ENCODE peak calls at places on chromosomes 11 and 22, in six cellular contexts. J is body of pancreas, X is PC-9, M is right cardiac atrium, B is neuronal stem cell, R is K562. N is an unnamed sample.

GRCh38 chr11:4982678-4983077 is 12.0 kb upstream of the OR51L1 start:
- DNase-seq in J (no peak), X (no peak), M (no peak), B (no peak), R (no peak), N (no peak)

GRCh38 chr11:128604723-128605122 is 17.4 kb upstream of the ETS1 start:
- DNase-seq in J (no peak), X (no peak), M (no peak), B (no peak), R (no peak), N (no peak)

GRCh38 chr11:61609000-61609969 is 28.4 kb upstream of the SYT7 start:
- DNase-seq in J (no peak), X (no peak), M (no peak), B (no peak), R (no peak), N (no peak)

GRCh38 chr11:70802185-70802584 is 403.9 kb downstream of the CTTN start:
- DNase-seq in J (no peak), X (no peak), M (no peak), B (no peak), R (no peak), N (no peak)

GRCh38 chr22:29254283-29254653 is 13.5 kb downstream of the RHBDD3 start:
- DNase-seq in J (no peak), X (no peak), M (no peak), B (no peak), R (no peak), N (no peak)

GRCh38 chr22:32707971-32708370 is 93.5 kb upstream of the TIMP3 start:
- DNase-seq in J (no peak), X (no peak), M (no peak), B (no peak), R (no peak), N (no peak)

GRCh38 chr22:36287881-36288515 is 35.1 kb downstream of the APOL1 start:
- DNase-seq in J (no peak), X (no peak), M (peak; percentile 49), B (no peak), R (no peak), N (no peak)

GRCh38 chr11:17036666-17037658 is 22.7 kb upstream of the PLEKHA7 start:
- DNase-seq in J (peak; percentile 78), X (no peak), M (no peak), B (no peak), R (no peak), N (no peak)

GRCh38 chr11:96309001-96309642 is 33.9 kb downstream of the MAML2 start:
- DNase-seq in J (no peak), X (no peak), M (no peak), B (no peak), R (no peak), N (no peak)

GRCh38 chr11:8342821-8343681 is 79.4 kb upstream of the LMO1 start:
- DNase-seq in J (no peak), X (peak; percentile 68), M (no peak), B (no peak), R (no peak), N (no peak)

GRCh38 chr11:120871924-120872323 is 152.0 kb upstream of the TBCEL start:
- DNase-seq in J (no peak), X (no peak), M (no peak), B (no peak), R (no peak), N (no peak)

GRCh38 chr11:71527576-71528210 is 626 bp downstream of the KRTAP5-7 start:
- DNase-seq in J (no peak), X (no peak), M (no peak), B (no peak), R (no peak), N (no peak)

GRCh38 chr11:69640260-69640994 is 529 bp upstream of the CCND1 start:
- DNase-seq in J (no peak), X (no peak), M (peak; percentile 82), B (no peak), R (no peak), N (no peak)

GRCh38 chr11:66282468-66283455 is 4.8 kb downstream of the CNIH2 start:
- DNase-seq in J (peak; percentile 100), X (peak; percentile 97), M (peak; percentile 100), B (peak; percentile 97), R (peak; percentile 96), N (peak; percentile 98)

GRCh38 chr11:65498042-65498726 is 661 bp upstream of the MALAT1 start:
- DNase-seq in J (peak; percentile 71), X (no peak), M (peak; percentile 75), B (no peak), R (no peak), N (peak; percentile 76)

GRCh38 chr11:84390441-84391078 is 1104.4 kb upstream of the CCDC90B start:
- DNase-seq in J (no peak), X (peak; percentile 13), M (no peak), B (peak; percentile 39), R (no peak), N (no peak)

GRCh38 chr11:72079776-72080325 is 491 bp downstream of the NUMA1 start:
- DNase-seq in J (peak; percentile 37), X (no peak), M (no peak), B (no peak), R (no peak), N (no peak)

GRCh38 chr22:19292262-19293230 is 1.0 kb upstream of the CLTCL1 start:
- DNase-seq in J (peak; percentile 56), X (no peak), M (peak; percentile 54), B (no peak), R (peak; percentile 26), N (no peak)

DNA sequence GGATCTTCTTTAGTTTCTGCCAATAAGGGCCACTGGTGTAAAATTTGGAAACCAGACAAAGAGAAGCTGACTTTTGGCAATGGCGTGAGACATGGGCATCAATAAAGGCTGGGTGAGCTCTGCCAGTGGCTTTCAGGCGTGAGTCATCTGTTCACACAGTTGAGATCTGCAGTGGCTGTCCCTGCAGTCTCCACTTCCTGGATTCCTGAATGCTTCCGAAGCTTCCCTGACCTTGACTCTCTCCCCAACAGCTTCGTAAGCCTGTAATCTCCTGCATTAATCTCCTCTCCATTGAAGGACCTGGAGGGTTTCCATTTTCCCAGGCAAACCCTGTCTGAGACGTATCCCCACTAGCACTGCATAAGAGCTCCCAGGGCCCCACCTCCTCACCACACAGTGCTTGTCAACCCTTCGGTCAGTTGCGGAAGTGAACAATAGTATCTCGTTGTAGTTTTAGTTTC is 574.7 kb downstream of the TBC1D22A start:
- DNase-seq in J (peak; percentile 21), X (peak; percentile 73), M (no peak), B (no peak), R (no peak), N (no peak)
- H3K9me3 ChIP-seq in J (no peaks in the 10 kb centered on the region), X (no peaks in the 10 kb centered on the region), M (no peaks in the 10 kb centered on the region), B (no peaks in the 10 kb centered on the region), R (no peaks in the 10 kb centered on the region), N (no peaks in the 10 kb centered on the region)

GRCh38 chr11:57785072-57785471 is 23.5 kb downstream of the CTNND1 start:
- DNase-seq in J (no peak), X (no peak), M (no peak), B (no peak), R (no peak), N (no peak)
- H3K4me1 ChIP-seq in J (peaks cover 88% of the 10 kb centered on the region), X (peaks cover 61% of the 10 kb centered on the region), M (peaks cover 28% of the 10 kb centered on the region), B (peaks cover 12% of the 10 kb centered on the region), R (peaks cover 23% of the 10 kb centered on the region), N (no peaks in the 10 kb centered on the region)

DNA sequence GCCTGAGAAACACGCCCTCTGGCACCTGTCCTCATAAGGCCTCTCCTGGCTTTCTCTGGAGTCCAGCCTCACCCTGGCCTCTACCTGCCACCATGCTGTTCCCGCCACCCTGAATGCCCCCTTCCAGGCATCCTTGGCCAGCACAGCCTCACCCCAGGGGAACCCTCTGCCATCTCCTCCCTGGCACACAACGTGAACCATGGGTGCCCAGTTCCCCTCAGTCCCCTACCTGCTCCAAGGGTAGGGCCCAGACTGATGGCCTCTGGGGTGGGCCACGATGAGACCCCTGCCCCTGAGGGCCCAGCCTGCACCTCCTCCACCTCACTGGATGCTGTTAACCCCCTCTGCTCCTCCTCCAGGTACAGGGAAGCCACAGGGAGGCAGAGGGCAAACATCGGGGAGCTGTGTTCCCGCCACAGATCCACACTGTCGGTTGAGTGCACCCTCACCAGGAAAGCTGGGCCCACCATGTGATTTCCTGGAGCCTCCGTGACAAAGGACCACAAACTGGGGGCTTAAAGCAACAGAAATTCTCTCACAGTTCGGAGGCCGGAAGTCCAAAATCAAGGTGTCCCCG is 169.6 kb downstream of the BRD1 start:
- DNase-seq in J (no peak), X (no peak), M (peak; percentile 18), B (no peak), R (no peak), N (no peak)
- H3K9me3 ChIP-seq in J (no peaks in the 10 kb centered on the region), X (no peaks in the 10 kb centered on the region), M (no peaks in the 10 kb centered on the region), B (no peaks in the 10 kb centered on the region), R (no peaks in the 10 kb centered on the region), N (no peaks in the 10 kb centered on the region)

GRCh38 chr22:38078046-38078840 is 5.7 kb downstream of the SLC16A8 start:
- DNase-seq in J (no peak), X (no peak), M (no peak), B (no peak), R (no peak), N (no peak)
- H3K4me1 ChIP-seq in J (peaks cover 23% of the 10 kb centered on the region), X (no peaks in the 10 kb centered on the region), M (peaks cover 2% of the 10 kb centered on the region), B (peaks cover 19% of the 10 kb centered on the region), R (no peaks in the 10 kb centered on the region), N (peaks cover 14% of the 10 kb centered on the region)

GRCh38 chr22:47277001-47277400 is 514.6 kb downstream of the TBC1D22A start:
- DNase-seq in J (no peak), X (no peak), M (no peak), B (no peak), R (no peak), N (no peak)

GRCh38 chr22:47276219-47276843 is 513.9 kb downstream of the TBC1D22A start:
- DNase-seq in J (no peak), X (no peak), M (no peak), B (no peak), R (no peak), N (no peak)

GRCh38 chr22:47279337-47279736 is 516.9 kb downstream of the TBC1D22A start:
- DNase-seq in J (no peak), X (no peak), M (no peak), B (no peak), R (no peak), N (no peak)

GRCh38 chr22:47277511-47277910 is 515.1 kb downstream of the TBC1D22A start:
- DNase-seq in J (no peak), X (no peak), M (no peak), B (no peak), R (no peak), N (no peak)

DNA sequence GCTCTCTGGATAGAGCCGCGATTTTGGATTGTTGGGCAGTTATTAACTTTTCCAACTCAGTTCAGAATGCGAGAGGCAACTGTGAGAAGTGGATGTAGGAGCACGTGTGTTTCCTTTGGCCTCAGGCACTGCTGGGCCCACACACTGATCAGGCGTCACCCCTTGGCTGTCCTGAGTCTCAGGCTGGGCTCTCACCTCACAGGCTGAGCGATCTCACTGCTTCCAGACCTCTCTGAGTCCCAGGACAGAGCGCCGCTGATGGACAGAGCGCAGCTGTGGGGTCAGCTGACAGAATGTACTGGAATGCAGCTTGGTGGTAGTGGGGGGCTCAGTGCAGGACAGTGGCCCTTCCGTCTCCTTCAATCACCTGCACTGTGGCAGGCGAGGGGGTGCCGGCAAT is 516.2 kb downstream of the TBC1D22A start:
- DNase-seq in J (no peak), X (no peak), M (peak; percentile 87), B (no peak), R (no peak), N (no peak)
- H3K9me3 ChIP-seq in J (no peaks in the 10 kb centered on the region), X (no peaks in the 10 kb centered on the region), M (no peaks in the 10 kb centered on the region), B (no peaks in the 10 kb centered on the region), R (no peaks in the 10 kb centered on the region), N (no peaks in the 10 kb centered on the region)